ENCODE peak calls at places on chromosomes 7 and 10, in ten cellular contexts. N, M, W, C, H, P, I, E, G and D are unnamed samples.

GRCh38 chr10:100519321-100520051 is at the start of gene SEC31B:
- DNase-seq in M (no peak), P (peak), H (no peak), E (no peak), N (no peak), W (no peak), G (peak), I (no peak), C (no peak), D (no peak)

GRCh38 chr7:17333227-17333626 is 34.8 kb downstream of the AHR start:
- DNase-seq in H (no peak), E (no peak), C (no peak), I (no peak), M (no peak), P (no peak), W (no peak), N (no peak), G (no peak), D (no peak)

GRCh38 chr7:128732521-128733277 is 6.5 kb upstream of the CALU start:
- DNase-seq in W (no peak), N (no peak), E (no peak), C (no peak), M (no peak), H (no peak), I (no peak), G (no peak), P (no peak), D (no peak)

GRCh38 chr10:43353495-43354324 is 17.7 kb upstream of the FXYD4 start:
- DNase-seq in M (peak), N (peak), C (no peak), I (no peak), H (peak), E (no peak), G (no peak), W (peak), P (no peak), D (no peak)

GRCh38 chr10:70540089-70540788 is 61.7 kb downstream of the PALD1 start:
- DNase-seq in C (peak), I (no peak), W (no peak), N (no peak), G (peak), M (no peak), H (no peak), P (no peak), E (peak), D (no peak)

GRCh38 chr10:119189811-119190282 is 11.2 kb upstream of the PRDX3 start:
- DNase-seq in W (peak), P (no peak), E (peak), G (no peak), N (no peak), H (no peak), M (peak), C (no peak), I (no peak), D (no peak)

GRCh38 chr7:99106869-99107268 is 37.0 kb downstream of the SMURF1 start:
- DNase-seq in H (no peak), E (no peak), G (no peak), I (no peak), C (no peak), W (no peak), N (peak), P (no peak), M (peak), D (peak)

GRCh38 chr10:101565936-101566332 is 22.1 kb downstream of the POLL start:
- DNase-seq in G (no peak), C (no peak), N (no peak), E (no peak), W (no peak), M (no peak), H (no peak), I (no peak), P (no peak), D (no peak)

GRCh38 chr7:27202741-27203134 is 2.8 kb upstream of the HOXA13 start:
- DNase-seq in M (no peak), C (no peak), I (no peak), P (no peak), H (no peak), W (no peak), E (no peak), G (no peak), N (no peak), D (no peak)

GRCh38 chr7:43058271-43059066 is 54.0 kb upstream of the HECW1 start:
- DNase-seq in E (no peak), N (no peak), P (no peak), G (no peak), C (no peak), H (no peak), I (no peak), M (no peak), W (no peak), D (no peak)

GRCh38 chr10:21751341-21752310 is 217.6 kb downstream of the MLLT10 start:
- DNase-seq in H (no peak), G (no peak), W (no peak), M (no peak), C (no peak), N (no peak), E (no peak), I (no peak), P (no peak), D (no peak)